ENCODE peak calls at places on chromosomes 2 and 18, in five cellular contexts. V, I, H, E and P are unnamed samples.

GRCh38 chr2:225104971-225105370 is 62.7 kb upstream of the DOCK10 start:
- DNase-seq in H (no peak), V (no peak), E (no peak), I (no peak), P (no peak)

GRCh38 chr2:121288454-121289231 is 3.6 kb upstream of the TFCP2L1 start:
- DNase-seq in I (no peak), V (no peak), E (no peak), H (peak; percentile 59), P (no peak)

GRCh38 chr18:67864677-67865340 is 348.3 kb upstream of the DSEL start:
- DNase-seq in I (no peak), V (no peak), H (no peak), E (no peak), P (no peak)

GRCh38 chr2:134785659-134786058 is 52.8 kb upstream of the ACMSD start:
- DNase-seq in V (no peak), E (no peak), I (no peak), H (no peak), P (no peak)

GRCh38 chr2:179440642-179441251 is 176.1 kb upstream of the SESTD1 start:
- DNase-seq in E (no peak), I (no peak), H (no peak), V (no peak), P (no peak)

GRCh38 chr2:104834431-104834830 is 19.5 kb upstream of the POU3F3 start:
- DNase-seq in V (no peak), I (no peak), H (no peak), E (no peak), P (no peak)

GRCh38 chr2:81895620-81896245 is 1591.2 kb upstream of the LRRTM1 start:
- DNase-seq in H (no peak), V (no peak), E (no peak), I (no peak), P (no peak)

GRCh38 chr18:74230922-74231714 is 60.6 kb downstream of the CYB5A start:
- DNase-seq in V (no peak), I (no peak), E (no peak), H (peak; percentile 48), P (no peak)

GRCh38 chr2:43751476-43751875 is 22.4 kb upstream of the DYNC2LI1 start:
- DNase-seq in H (no peak), I (no peak), V (no peak), E (no peak), P (no peak)

GRCh38 chr18:36769611-36770314 is 59.0 kb downstream of the TPGS2 start:
- DNase-seq in V (no peak), I (no peak), H (no peak), E (no peak), P (peak; percentile 15)

GRCh38 chr18:12376718-12377555 is at the start of gene AFG3L2:
- DNase-seq in H (peak; percentile 100), V (peak; percentile 100), E (peak; percentile 100), I (peak; percentile 100), P (peak; percentile 100)

GRCh38 chr2:25726511-25726910 is 53.1 kb upstream of the DTNB start:
- DNase-seq in I (no peak), V (no peak), H (no peak), E (no peak), P (no peak)

GRCh38 chr18:64436111-64436510 is 287.2 kb upstream of the LINC00305 start:
- DNase-seq in H (no peak), I (no peak), E (no peak), V (no peak), P (no peak)

GRCh38 chr2:235940330-235940729 is 227.9 kb downstream of the GBX2 start:
- DNase-seq in V (no peak), H (peak; percentile 86), E (no peak), I (peak; percentile 65), P (no peak)

GRCh38 chr2:180359522-180360282 is 352.6 kb upstream of the CWC22 start:
- DNase-seq in E (peak; percentile 9), H (no peak), I (no peak), V (no peak), P (peak; percentile 1)

GRCh38 chr18:58230438-58231179 is 186.6 kb downstream of the NEDD4L start:
- DNase-seq in E (no peak), I (no peak), V (no peak), H (no peak), P (no peak)

GRCh38 chr2:72006188-72006736 is 141.4 kb downstream of the CYP26B1 start:
- DNase-seq in V (no peak), E (no peak), I (no peak), H (peak; percentile 67), P (no peak)